ENCODE peak calls at places on chromosome 4, in six cellular contexts. One of them, this sample, is unnamed.

GRCh38 chr4:5110901-5111300 is 59.6 kb downstream of the STK32B start:
- DNase-seq in PC-3: no peak
- DNase-seq in natural killer cell: no peak
- DNase-seq in brain microvascular endothelial cell: no peak
- DNase-seq in Calu3: no peak
- DNase-seq in GM23338: no peak
- DNase-seq in this sample: no peak

GRCh38 chr4:46594658-46595057 is 204.7 kb upstream of the GABRA2 start:
- DNase-seq in PC-3: no peak
- DNase-seq in brain microvascular endothelial cell: no peak
- DNase-seq in natural killer cell: no peak
- DNase-seq in GM23338: no peak
- DNase-seq in Calu3: no peak
- DNase-seq in this sample: no peak

GRCh38 chr4:2535386-2536192 is 858 bp upstream of the FAM193A start:
- DNase-seq in brain microvascular endothelial cell: no peak
- DNase-seq in PC-3: no peak
- DNase-seq in Calu3: peak; percentile 15
- DNase-seq in GM23338: peak; percentile 75
- DNase-seq in natural killer cell: peak; percentile 49
- DNase-seq in this sample: peak; percentile 78

GRCh38 chr4:46933686-46934085 is 24.6 kb upstream of the COX7B2 start:
- DNase-seq in Calu3: no peak
- DNase-seq in PC-3: peak; percentile 12
- DNase-seq in brain microvascular endothelial cell: no peak
- DNase-seq in natural killer cell: no peak
- DNase-seq in GM23338: no peak
- DNase-seq in this sample: no peak

GRCh38 chr4:184416913-184417734 is 57.2 kb downstream of the IRF2 start:
- DNase-seq in brain microvascular endothelial cell: no peak
- DNase-seq in GM23338: no peak
- DNase-seq in Calu3: no peak
- DNase-seq in natural killer cell: peak; percentile 54
- DNase-seq in PC-3: no peak
- DNase-seq in this sample: no peak

GRCh38 chr4:84683065-84683464 is 100.1 kb downstream of the CDS1 start:
- DNase-seq in natural killer cell: no peak
- DNase-seq in PC-3: no peak
- DNase-seq in Calu3: no peak
- DNase-seq in GM23338: no peak
- DNase-seq in brain microvascular endothelial cell: no peak
- DNase-seq in this sample: no peak

GRCh38 chr4:26132858-26133257 is 188.0 kb upstream of the RBPJ start:
- DNase-seq in PC-3: no peak
- DNase-seq in natural killer cell: no peak
- DNase-seq in GM23338: peak; percentile 38
- DNase-seq in Calu3: no peak
- DNase-seq in brain microvascular endothelial cell: no peak
- DNase-seq in this sample: no peak

GRCh38 chr4:128191115-128191897 is 96.3 kb downstream of the PGRMC2 start:
- DNase-seq in Calu3: peak; percentile 51
- DNase-seq in PC-3: peak; percentile 71
- DNase-seq in GM23338: peak; percentile 86
- DNase-seq in natural killer cell: peak; percentile 44
- DNase-seq in brain microvascular endothelial cell: peak; percentile 69
- DNase-seq in this sample: no peak

GRCh38 chr4:113958766-113959540 is 20.5 kb downstream of the ARSJ start:
- DNase-seq in GM23338: no peak
- DNase-seq in brain microvascular endothelial cell: peak; percentile 66
- DNase-seq in PC-3: peak; percentile 96
- DNase-seq in natural killer cell: no peak
- DNase-seq in Calu3: no peak
- DNase-seq in this sample: no peak

GRCh38 chr4:107330915-107331314 is 294.8 kb upstream of the DKK2 start:
- DNase-seq in natural killer cell: no peak
- DNase-seq in Calu3: no peak
- DNase-seq in GM23338: no peak
- DNase-seq in PC-3: no peak
- DNase-seq in brain microvascular endothelial cell: no peak
- DNase-seq in this sample: no peak

GRCh38 chr4:87130482-87130881 is 89.9 kb downstream of the KLHL8 start:
- DNase-seq in Calu3: no peak
- DNase-seq in brain microvascular endothelial cell: no peak
- DNase-seq in natural killer cell: no peak
- DNase-seq in PC-3: no peak
- DNase-seq in GM23338: no peak
- DNase-seq in this sample: no peak

GRCh38 chr4:105620640-105621323 is 68.4 kb downstream of the ARHGEF38 start:
- DNase-seq in natural killer cell: no peak
- DNase-seq in GM23338: no peak
- DNase-seq in brain microvascular endothelial cell: peak; percentile 95
- DNase-seq in Calu3: peak; percentile 20
- DNase-seq in PC-3: peak; percentile 84
- DNase-seq in this sample: no peak

GRCh38 chr4:70734168-70734954 is 12.6 kb downstream of the RUFY3 start:
- DNase-seq in Calu3: peak; percentile 5
- DNase-seq in brain microvascular endothelial cell: peak; percentile 41
- DNase-seq in PC-3: peak; percentile 52
- DNase-seq in GM23338: no peak
- DNase-seq in natural killer cell: no peak
- DNase-seq in this sample: no peak

GRCh38 chr4:64756016-64756415 is 346.8 kb upstream of the TECRL start:
- DNase-seq in GM23338: no peak
- DNase-seq in natural killer cell: no peak
- DNase-seq in PC-3: peak; percentile 62
- DNase-seq in Calu3: no peak
- DNase-seq in brain microvascular endothelial cell: peak; percentile 16
- DNase-seq in this sample: no peak

GRCh38 chr4:37453004-37453360 is 208.4 kb downstream of the NWD2 start:
- DNase-seq in Calu3: peak; percentile 67
- DNase-seq in brain microvascular endothelial cell: peak; percentile 43
- DNase-seq in natural killer cell: no peak
- DNase-seq in GM23338: peak; percentile 89
- DNase-seq in PC-3: peak; percentile 87
- DNase-seq in this sample: no peak

GRCh38 chr4:55173580-55173979 is 48.2 kb upstream of the KDR start:
- DNase-seq in Calu3: no peak
- DNase-seq in brain microvascular endothelial cell: peak; percentile 63
- DNase-seq in PC-3: peak; percentile 95
- DNase-seq in natural killer cell: no peak
- DNase-seq in GM23338: no peak
- DNase-seq in this sample: no peak

GRCh38 chr4:100841911-100842310 is 324.1 kb upstream of the EMCN start:
- DNase-seq in GM23338: no peak
- DNase-seq in natural killer cell: no peak
- DNase-seq in brain microvascular endothelial cell: no peak
- DNase-seq in Calu3: no peak
- DNase-seq in PC-3: no peak
- DNase-seq in this sample: no peak

GRCh38 chr4:128718793-128719192 is 90.7 kb upstream of the JADE1 start:
- DNase-seq in GM23338: no peak
- DNase-seq in Calu3: no peak
- DNase-seq in brain microvascular endothelial cell: peak; percentile 28
- DNase-seq in natural killer cell: no peak
- DNase-seq in PC-3: peak; percentile 5
- DNase-seq in this sample: no peak

GRCh38 chr4:40247350-40247749 is 50.5 kb downstream of the RHOH start:
- DNase-seq in PC-3: no peak
- DNase-seq in brain microvascular endothelial cell: no peak
- DNase-seq in Calu3: no peak
- DNase-seq in GM23338: no peak
- DNase-seq in natural killer cell: peak; percentile 38
- DNase-seq in this sample: no peak

GRCh38 chr4:40246938-40247337 is 50.1 kb downstream of the RHOH start:
- DNase-seq in Calu3: no peak
- DNase-seq in brain microvascular endothelial cell: no peak
- DNase-seq in GM23338: no peak
- DNase-seq in PC-3: no peak
- DNase-seq in natural killer cell: no peak
- DNase-seq in this sample: no peak

GRCh38 chr4:40246547-40246900 is 49.7 kb downstream of the RHOH start:
- DNase-seq in Calu3: no peak
- DNase-seq in GM23338: no peak
- DNase-seq in natural killer cell: no peak
- DNase-seq in brain microvascular endothelial cell: no peak
- DNase-seq in PC-3: no peak
- DNase-seq in this sample: no peak

GRCh38 chr4:40243390-40243948 is 46.6 kb downstream of the RHOH start:
- DNase-seq in GM23338: no peak
- DNase-seq in PC-3: no peak
- DNase-seq in Calu3: no peak
- DNase-seq in brain microvascular endothelial cell: no peak
- DNase-seq in natural killer cell: no peak
- DNase-seq in this sample: no peak

GRCh38 chr4:40245794-40246546 is 49.1 kb downstream of the RHOH start:
- DNase-seq in GM23338: peak; percentile 21
- DNase-seq in brain microvascular endothelial cell: no peak
- DNase-seq in PC-3: no peak
- DNase-seq in Calu3: no peak
- DNase-seq in natural killer cell: no peak
- DNase-seq in this sample: no peak
- TF ChIP-seq CTCF in GM23338: no peak
- TF ChIP-seq CTCF in brain microvascular endothelial cell: no peak
- TF ChIP-seq CTCF in PC-3: no peak
- TF ChIP-seq CTCF in Calu3: no peak
- TF ChIP-seq CTCF in natural killer cell: no peak
- TF ChIP-seq CTCF in this sample: no peak

GRCh38 chr4:176217510-176217909 is 22.1 kb upstream of the SPATA4 start:
- DNase-seq in GM23338: no peak
- DNase-seq in brain microvascular endothelial cell: no peak
- DNase-seq in natural killer cell: no peak
- DNase-seq in Calu3: no peak
- DNase-seq in PC-3: no peak
- DNase-seq in this sample: no peak
- TF ChIP-seq CTCF in GM23338: no peak
- TF ChIP-seq CTCF in brain microvascular endothelial cell: no peak
- TF ChIP-seq CTCF in natural killer cell: no peak
- TF ChIP-seq CTCF in Calu3: no peak
- TF ChIP-seq CTCF in PC-3: no peak
- TF ChIP-seq CTCF in this sample: no peak

DNA sequence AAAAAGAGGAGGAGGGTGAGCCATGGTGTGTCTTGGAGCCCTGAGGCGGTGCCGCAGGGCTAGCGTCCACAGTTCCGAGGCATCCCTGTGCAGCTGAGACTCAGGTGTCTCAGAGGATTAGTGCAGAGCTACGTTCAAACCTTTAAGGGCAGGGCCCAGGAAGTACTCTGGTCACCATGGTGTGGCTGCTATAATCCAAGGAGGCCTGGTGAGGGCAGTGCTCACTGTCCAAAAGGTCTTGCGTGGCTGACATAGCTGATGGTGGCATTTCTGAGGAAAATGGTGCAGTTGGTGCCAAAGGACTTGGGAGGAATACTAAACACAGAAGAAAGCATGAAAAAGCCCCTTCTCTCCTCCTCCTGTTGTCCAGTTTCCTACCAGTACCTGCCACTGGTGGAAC is 146.9 kb downstream of the DCHS2 start:
- DNase-seq in Calu3: no peak
- DNase-seq in brain microvascular endothelial cell: no peak
- DNase-seq in natural killer cell: no peak
- DNase-seq in GM23338: peak; percentile 64
- DNase-seq in PC-3: peak; percentile 2
- DNase-seq in this sample: no peak
- TF ChIP-seq CTCF in Calu3: no peak
- TF ChIP-seq CTCF in brain microvascular endothelial cell: no peak
- TF ChIP-seq CTCF in natural killer cell: no peak
- TF ChIP-seq CTCF in GM23338: peak; percentile 52
- TF ChIP-seq CTCF in PC-3: peak; percentile 27
- TF ChIP-seq CTCF in this sample: no peak

DNA sequence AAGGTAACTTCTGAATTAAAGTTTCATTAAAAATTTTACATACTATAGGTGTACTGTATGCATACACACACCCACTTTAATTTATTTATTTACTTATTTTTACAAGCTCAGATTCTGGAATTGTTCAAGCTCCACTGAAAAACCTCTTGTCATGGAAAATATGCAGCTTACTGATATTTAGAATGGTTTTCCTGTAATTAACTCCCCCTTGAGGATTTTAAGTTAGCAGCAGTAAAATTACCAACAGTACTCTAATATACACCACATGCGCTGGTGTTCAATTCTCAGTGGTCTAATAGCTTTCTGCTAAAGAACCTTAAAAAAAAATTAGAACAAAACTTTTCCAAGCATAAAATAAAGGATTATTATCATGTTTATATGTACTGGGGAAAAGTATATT is 12.0 kb downstream of the MAB21L2 start:
- DNase-seq in PC-3: peak; percentile 25
- DNase-seq in GM23338: no peak
- DNase-seq in brain microvascular endothelial cell: no peak
- DNase-seq in natural killer cell: no peak
- DNase-seq in Calu3: no peak
- DNase-seq in this sample: no peak
- TF ChIP-seq CTCF in PC-3: peak; percentile 52
- TF ChIP-seq CTCF in GM23338: peak; percentile 24
- TF ChIP-seq CTCF in brain microvascular endothelial cell: peak; percentile 23
- TF ChIP-seq CTCF in natural killer cell: no peak
- TF ChIP-seq CTCF in Calu3: no peak
- TF ChIP-seq CTCF in this sample: peak; percentile 36

GRCh38 chr4:56575820-56576429 is 70.3 kb downstream of the ARL9 start:
- DNase-seq in brain microvascular endothelial cell: no peak
- DNase-seq in natural killer cell: no peak
- DNase-seq in PC-3: peak; percentile 67
- DNase-seq in GM23338: peak; percentile 41
- DNase-seq in Calu3: no peak
- DNase-seq in this sample: no peak
- TF ChIP-seq CTCF in brain microvascular endothelial cell: peak; percentile 42
- TF ChIP-seq CTCF in natural killer cell: peak; percentile 57
- TF ChIP-seq CTCF in PC-3: peak; percentile 84
- TF ChIP-seq CTCF in GM23338: peak; percentile 62
- TF ChIP-seq CTCF in Calu3: no peak
- TF ChIP-seq CTCF in this sample: peak; percentile 71

GRCh38 chr4:77433102-77433733 is 172.4 kb upstream of the CXCL13 start:
- DNase-seq in natural killer cell: no peak
- DNase-seq in Calu3: peak; percentile 20
- DNase-seq in GM23338: peak; percentile 72
- DNase-seq in brain microvascular endothelial cell: peak; percentile 51
- DNase-seq in PC-3: peak; percentile 62
- DNase-seq in this sample: no peak

GRCh38 chr4:77434299-77435092 is 171.1 kb upstream of the CXCL13 start:
- DNase-seq in Calu3: no peak
- DNase-seq in GM23338: no peak
- DNase-seq in natural killer cell: no peak
- DNase-seq in brain microvascular endothelial cell: no peak
- DNase-seq in PC-3: no peak
- DNase-seq in this sample: no peak

GRCh38 chr4:77437079-77437478 is 168.5 kb upstream of the CXCL13 start:
- DNase-seq in GM23338: peak; percentile 41
- DNase-seq in Calu3: no peak
- DNase-seq in brain microvascular endothelial cell: no peak
- DNase-seq in natural killer cell: no peak
- DNase-seq in PC-3: no peak
- DNase-seq in this sample: no peak

GRCh38 chr4:77430847-77431246 is 174.8 kb upstream of the CXCL13 start:
- DNase-seq in PC-3: no peak
- DNase-seq in natural killer cell: no peak
- DNase-seq in GM23338: peak; percentile 62
- DNase-seq in Calu3: no peak
- DNase-seq in brain microvascular endothelial cell: no peak
- DNase-seq in this sample: no peak

GRCh38 chr4:77432702-77433101 is 172.9 kb upstream of the CXCL13 start:
- DNase-seq in brain microvascular endothelial cell: no peak
- DNase-seq in GM23338: peak; percentile 47
- DNase-seq in PC-3: peak; percentile 29
- DNase-seq in Calu3: no peak
- DNase-seq in natural killer cell: no peak
- DNase-seq in this sample: no peak
- TF ChIP-seq CTCF in brain microvascular endothelial cell: peak; percentile 13
- TF ChIP-seq CTCF in GM23338: peak; percentile 45
- TF ChIP-seq CTCF in PC-3: peak; percentile 25
- TF ChIP-seq CTCF in Calu3: no peak
- TF ChIP-seq CTCF in natural killer cell: no peak
- TF ChIP-seq CTCF in this sample: no peak

GRCh38 chr4:8101213-8101781 is 57.3 kb downstream of the ABLIM2 start:
- DNase-seq in brain microvascular endothelial cell: no peak
- DNase-seq in GM23338: no peak
- DNase-seq in natural killer cell: no peak
- DNase-seq in Calu3: no peak
- DNase-seq in PC-3: no peak
- DNase-seq in this sample: no peak
- TF ChIP-seq CTCF in brain microvascular endothelial cell: no peak
- TF ChIP-seq CTCF in GM23338: no peak
- TF ChIP-seq CTCF in natural killer cell: no peak
- TF ChIP-seq CTCF in Calu3: no peak
- TF ChIP-seq CTCF in PC-3: no peak
- TF ChIP-seq CTCF in this sample: no peak